ENCODE peak calls at places on chromosomes 2 and 18, in six cellular contexts. L is GM23248, K is neural progenitor cell, J is GM23338, N is PC-3, I is MM.1S. H is an unnamed sample. For H3F3A, the result is how much of the 10 kb centered on the place peaks cover.

GRCh38 chr18:36314754-36315153 is 17.2 kb downstream of the FHOD3 start:
- DNase-seq in I (no peak), L (peak), K (no peak), N (peak), J (no peak), H (peak)

GRCh38 chr2:149601141-149601796 is 13.7 kb upstream of the MMADHC start:
- DNase-seq in K (no peak), N (peak), L (peak), J (no peak), I (no peak), H (no peak)

GRCh38 chr2:29487967-29488550 is 372.8 kb downstream of the CLIP4 start:
- DNase-seq in K (no peak), N (no peak), J (no peak), I (no peak), L (peak), H (no peak)

GRCh38 chr2:60676950-60677349 is 79.1 kb upstream of the PAPOLG start:
- DNase-seq in K (no peak), I (no peak), L (no peak), J (no peak), N (no peak), H (no peak)

GRCh38 chr2:163667064-163667887 is 68.5 kb downstream of the FIGN start:
- DNase-seq in K (no peak), L (peak), N (peak), I (no peak), J (no peak), H (peak)

GRCh38 chr18:80254971-80255500 is 7.7 kb upstream of the PARD6G start:
- DNase-seq in N (no peak), I (no peak), K (no peak), J (no peak), L (no peak), H (no peak)

GRCh38 chr18:73669299-73669698 is 478.3 kb downstream of the FBXO15 start:
- DNase-seq in K (peak), I (no peak), N (peak), L (no peak), J (no peak), H (peak)

GRCh38 chr18:35917043-35917442 is 55.4 kb upstream of the RMP24 start:
- DNase-seq in I (no peak), J (peak), K (no peak), N (peak), L (no peak), H (no peak)

GRCh38 chr18:78836838-78837237 is 142.8 kb upstream of the SALL3 start:
- DNase-seq in N (no peak), L (no peak), K (no peak), I (no peak), J (no peak), H (no peak)

GRCh38 chr2:151029406-151030157 is 232.1 kb downstream of the RBM43 start:
- DNase-seq in K (no peak), I (peak), J (no peak), L (peak), N (no peak), H (no peak)

GRCh38 chr18:22601481-22601880 is 183.8 kb upstream of the CTAGE1 start:
- DNase-seq in N (peak), K (no peak), J (no peak), L (peak), I (no peak), H (no peak)

GRCh38 chr2:47119001-47119400 is 36.1 kb downstream of the STPG4 start:
- DNase-seq in I (no peak), J (no peak), L (peak), K (no peak), N (peak), H (no peak)

GRCh38 chr2:207530160-207531023 is 630 bp downstream of the CREB1 start:
- DNase-seq in I (peak), N (peak), L (peak), K (peak), J (peak), H (peak)

GRCh38 chr2:83874712-83875430 is 584.2 kb downstream of the SUCLG1 start:
- DNase-seq in J (peak), N (no peak), L (no peak), I (no peak), K (no peak), H (no peak)

GRCh38 chr2:28683100-28683706 is 68.4 kb upstream of the PPP1CB start:
- DNase-seq in L (peak), N (peak), K (peak), J (peak), I (no peak), H (peak)

DNA sequence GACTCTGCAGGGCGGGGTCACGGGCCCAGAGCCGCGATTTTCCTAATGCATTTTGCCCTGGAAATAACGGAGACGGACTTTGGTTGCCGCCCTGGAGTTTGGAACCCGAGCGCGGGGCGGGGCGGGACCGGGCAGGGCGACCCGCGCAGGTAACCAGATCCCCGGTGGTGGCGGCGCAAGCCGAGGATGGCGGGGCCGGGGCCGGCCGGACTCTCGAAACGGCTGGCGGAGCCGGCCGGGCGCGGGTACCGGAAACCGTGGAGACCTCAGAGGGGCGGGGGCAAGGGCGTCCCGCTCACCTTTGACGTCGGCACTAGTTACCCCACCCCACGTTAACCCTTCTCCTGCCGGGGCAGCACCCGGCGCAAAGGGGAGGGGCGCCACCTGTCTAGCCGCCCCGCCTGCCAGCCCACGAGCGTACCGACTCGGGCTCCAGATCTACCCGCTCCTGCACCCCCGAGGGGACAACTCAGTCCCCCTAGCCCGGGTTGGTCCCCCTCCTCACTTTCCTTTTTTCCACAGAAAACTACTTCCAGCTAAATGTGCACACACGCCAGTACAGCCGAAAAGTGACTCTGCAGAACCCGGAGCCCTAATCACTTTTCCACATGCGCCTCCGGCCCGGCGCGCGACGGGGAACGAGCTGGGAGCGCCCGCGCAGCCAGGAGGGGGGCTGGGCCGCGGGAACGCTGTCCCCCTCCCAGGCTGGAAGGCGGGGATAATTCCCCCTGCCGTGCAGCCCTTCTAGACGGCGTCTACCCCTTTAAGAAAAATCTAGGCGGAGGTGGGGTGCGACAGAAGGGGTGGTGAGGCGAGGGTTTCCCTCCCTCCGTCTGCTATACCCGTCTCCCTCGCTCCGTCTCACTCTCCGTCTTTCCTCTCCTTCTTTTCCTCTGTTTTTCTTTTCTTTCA is 2.7 kb downstream of the CYP26B1 start:
- DNase-seq in N (peak), K (peak), I (peak), J (peak), L (peak), H (peak)
- TF ChIP-seq EZH2 in N (no peak), K (peak), I (no peak), J (peak), L (peak), H (no peak)

GRCh38 chr2:113863166-113863565 is 26.7 kb upstream of the ACTR3 start:
- DNase-seq in L (no peak), N (no peak), K (no peak), J (no peak), I (no peak), H (no peak)
- H3F3A ChIP-seq in L (under half), N (under half), K (under half), J (under half), I (under half), H (under half)

DNA sequence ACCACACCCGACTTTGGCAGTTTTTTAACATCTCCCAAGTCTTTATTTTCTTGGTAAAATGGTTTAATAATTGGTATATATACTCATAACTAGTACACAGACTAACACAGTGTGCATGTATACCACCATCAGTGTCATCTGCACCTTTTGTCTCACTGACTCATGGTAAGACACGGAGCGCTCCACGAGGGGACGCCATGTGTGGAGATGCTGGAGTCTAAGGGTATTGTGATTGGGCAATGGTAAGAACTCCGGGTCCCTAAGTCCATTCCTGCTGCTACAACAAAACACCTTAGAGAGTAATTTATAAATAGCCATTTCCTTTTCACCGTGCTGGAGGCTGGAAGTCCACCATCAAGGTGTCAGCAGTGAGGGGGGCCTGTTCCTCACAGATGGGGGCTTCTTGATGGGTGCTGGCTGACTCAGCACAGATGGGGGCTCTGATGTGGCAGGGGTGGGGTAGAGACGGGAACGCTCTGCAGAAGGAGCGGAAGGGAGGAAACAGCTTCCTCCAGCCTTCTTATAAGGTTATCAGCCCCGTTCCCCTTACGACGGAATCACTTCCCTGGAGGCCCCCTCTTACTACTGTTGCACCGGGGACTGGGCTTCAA is 42.0 kb upstream of the EDAR start:
- DNase-seq in L (no peak), K (no peak), I (no peak), J (peak), N (no peak), H (no peak)
- TF ChIP-seq EZH2 in L (no peak), K (no peak), I (no peak), J (no peak), N (no peak), H (no peak)

GRCh38 chr18:58901143-58901542 is 36.5 kb downstream of the ZNF532 start:
- DNase-seq in L (no peak), K (no peak), I (no peak), N (no peak), J (no peak), H (no peak)
- H3F3A ChIP-seq in L (under half), K (under half), I (under half), N (under half), J (under half), H (under half)

GRCh38 chr2:85089464-85090072 is 43.6 kb upstream of the TCF7L1 start:
- DNase-seq in L (no peak), N (no peak), K (no peak), I (no peak), J (peak), H (no peak)
- TF ChIP-seq EZH2 in L (no peak), N (no peak), K (no peak), I (no peak), J (no peak), H (no peak)

DNA sequence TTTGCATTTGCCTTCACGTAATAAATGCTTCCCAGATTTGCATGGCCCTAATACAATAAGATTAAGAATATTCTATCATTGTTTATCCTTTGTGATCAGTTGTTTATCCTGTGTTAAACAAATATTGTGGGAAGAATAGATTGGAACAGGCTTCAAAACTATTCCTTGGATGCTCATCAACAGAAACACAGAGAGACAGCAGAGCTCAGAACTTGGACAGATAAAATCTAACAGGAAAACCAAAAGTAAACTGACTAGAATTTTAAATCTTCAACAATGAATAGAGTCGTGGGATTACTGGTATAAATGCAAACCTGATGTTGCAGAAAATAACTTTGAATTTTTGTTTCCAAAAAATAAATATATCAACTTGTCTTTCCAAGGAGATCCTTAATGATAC is 60.0 kb upstream of the TANK start:
- DNase-seq in J (no peak), N (no peak), L (no peak), K (no peak), I (no peak), H (no peak)
- H3F3A ChIP-seq in J (under half), N (under half), L (under half), K (under half), I (under half), H (under half)

GRCh38 chr2:218880749-218881594 is at the start of gene WNT10A:
- DNase-seq in L (no peak), N (no peak), K (no peak), I (peak), J (peak), H (no peak)
- TF ChIP-seq EZH2 in L (no peak), N (no peak), K (peak), I (no peak), J (peak), H (no peak)

GRCh38 chr2:98471402-98472131 is 26.9 kb downstream of the INPP4A start:
- DNase-seq in N (no peak), I (no peak), K (no peak), J (no peak), L (no peak), H (no peak)
- H3F3A ChIP-seq in N (under half), I (half or more), K (under half), J (under half), L (under half), H (under half)

DNA sequence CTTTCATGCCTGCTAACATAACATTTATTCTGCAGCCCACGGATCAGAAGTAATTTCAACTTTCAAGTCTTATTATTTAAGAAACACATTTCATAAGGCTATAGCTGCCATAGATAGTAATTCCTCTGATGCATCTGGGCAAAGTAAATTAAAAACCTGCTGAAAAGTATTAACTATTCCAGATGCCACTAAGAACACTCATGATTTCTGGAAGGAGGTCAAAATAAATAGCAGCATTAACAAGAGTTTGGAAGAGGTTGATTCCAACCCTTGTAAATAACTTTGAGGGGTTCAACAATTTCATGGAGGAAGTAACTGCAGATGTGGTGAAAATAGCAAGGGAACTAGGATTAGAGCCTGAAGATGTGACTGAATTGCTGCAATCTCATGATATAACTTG is 77.6 kb downstream of the CCDC148 start:
- DNase-seq in N (no peak), L (no peak), I (no peak), K (no peak), J (no peak), H (no peak)
- TF ChIP-seq EZH2 in N (no peak), L (no peak), I (no peak), K (no peak), J (no peak), H (no peak)

GRCh38 chr2:38648107-38648761 is 17.7 kb upstream of the GALM start:
- DNase-seq in J (no peak), K (no peak), L (peak), I (peak), N (peak), H (peak)

GRCh38 chr2:38649176-38649728 is 16.7 kb upstream of the GALM start:
- DNase-seq in K (no peak), L (no peak), N (no peak), J (no peak), I (no peak), H (no peak)

GRCh38 chr2:38650717-38651116 is 15.2 kb upstream of the GALM start:
- DNase-seq in L (no peak), N (no peak), I (no peak), J (no peak), K (no peak), H (no peak)

GRCh38 chr2:38652431-38653273 is 13.3 kb upstream of the GALM start:
- DNase-seq in I (peak), K (no peak), L (no peak), J (no peak), N (no peak), H (no peak)

GRCh38 chr2:38650012-38650411 is 15.9 kb upstream of the GALM start:
- DNase-seq in I (no peak), N (no peak), L (no peak), J (no peak), K (no peak), H (no peak)
- H3F3A ChIP-seq in I (under half), N (under half), L (under half), J (under half), K (under half), H (under half)